ENCODE peak calls at places on chromosomes 3 and 15, in six cellular contexts. One of them, this sample, is unnamed. For H3K79me2 and H3K4me1, the result is how much of the 10 kb centered on the place peaks cover.

GRCh38 chr15:87537295-87537694 is 719.2 kb downstream of the NTRK3 start:
- DNase-seq in GM12878: no peak
- DNase-seq in HepG2: no peak
- DNase-seq in SK-N-SH: no peak
- DNase-seq in HCT116: no peak
- DNase-seq in K562: no peak
- DNase-seq in this sample: no peak

GRCh38 chr3:102299125-102299877 is 135.5 kb upstream of the ZPLD1 start:
- DNase-seq in K562: no peak
- DNase-seq in HepG2: no peak
- DNase-seq in GM12878: peak
- DNase-seq in SK-N-SH: no peak
- DNase-seq in HCT116: peak
- DNase-seq in this sample: no peak

GRCh38 chr15:27059610-27060202 is 88.7 kb downstream of the GABRG3 start:
- DNase-seq in HepG2: peak
- DNase-seq in K562: peak
- DNase-seq in GM12878: no peak
- DNase-seq in HCT116: peak
- DNase-seq in SK-N-SH: peak
- DNase-seq in this sample: peak

GRCh38 chr15:66878761-66879160 is 176.7 kb downstream of the SMAD6 start:
- DNase-seq in GM12878: no peak
- DNase-seq in HepG2: no peak
- DNase-seq in SK-N-SH: no peak
- DNase-seq in K562: no peak
- DNase-seq in HCT116: no peak
- DNase-seq in this sample: no peak

GRCh38 chr3:76673171-76673570 is 366.7 kb upstream of the ROBO2 start:
- DNase-seq in GM12878: no peak
- DNase-seq in HepG2: no peak
- DNase-seq in SK-N-SH: no peak
- DNase-seq in K562: no peak
- DNase-seq in HCT116: no peak
- DNase-seq in this sample: no peak

GRCh38 chr15:31483053-31483923 is 156.7 kb downstream of the KLF13 start:
- DNase-seq in SK-N-SH: no peak
- DNase-seq in K562: no peak
- DNase-seq in HCT116: no peak
- DNase-seq in HepG2: no peak
- DNase-seq in GM12878: no peak
- DNase-seq in this sample: peak

GRCh38 chr15:66481107-66481856 is 16.3 kb downstream of the SNAPC5 start:
- DNase-seq in HCT116: no peak
- DNase-seq in K562: peak
- DNase-seq in HepG2: no peak
- DNase-seq in GM12878: no peak
- DNase-seq in SK-N-SH: no peak
- DNase-seq in this sample: no peak

GRCh38 chr3:178669046-178669445 is 132.8 kb downstream of the KCNMB2 start:
- DNase-seq in HepG2: no peak
- DNase-seq in SK-N-SH: no peak
- DNase-seq in HCT116: no peak
- DNase-seq in K562: no peak
- DNase-seq in GM12878: no peak
- DNase-seq in this sample: peak

GRCh38 chr3:111799951-111800350 is 59.1 kb upstream of the PHLDB2 start:
- DNase-seq in SK-N-SH: no peak
- DNase-seq in HepG2: no peak
- DNase-seq in GM12878: no peak
- DNase-seq in K562: no peak
- DNase-seq in HCT116: no peak
- DNase-seq in this sample: no peak

GRCh38 chr3:107268461-107268860 is 108.8 kb upstream of the CCDC54 start:
- DNase-seq in SK-N-SH: no peak
- DNase-seq in GM12878: no peak
- DNase-seq in K562: no peak
- DNase-seq in HCT116: no peak
- DNase-seq in HepG2: no peak
- DNase-seq in this sample: no peak

GRCh38 chr3:97712919-97713318 is 51.6 kb upstream of the ARL6 start:
- DNase-seq in SK-N-SH: no peak
- DNase-seq in K562: no peak
- DNase-seq in HCT116: no peak
- DNase-seq in GM12878: no peak
- DNase-seq in HepG2: no peak
- DNase-seq in this sample: no peak

GRCh38 chr3:49465269-49466034 is 4.6 kb upstream of the DAG1 start:
- DNase-seq in HepG2: peak
- DNase-seq in K562: peak
- DNase-seq in SK-N-SH: peak
- DNase-seq in GM12878: no peak
- DNase-seq in HCT116: no peak
- DNase-seq in this sample: no peak

GRCh38 chr3:96986241-96986640 is 171.8 kb downstream of the EPHA6 start:
- DNase-seq in HCT116: no peak
- DNase-seq in SK-N-SH: no peak
- DNase-seq in GM12878: no peak
- DNase-seq in K562: no peak
- DNase-seq in HepG2: no peak
- DNase-seq in this sample: no peak

GRCh38 chr3:76065975-76066374 is 280.6 kb upstream of the ZNF717 start:
- DNase-seq in K562: no peak
- DNase-seq in HCT116: no peak
- DNase-seq in HepG2: no peak
- DNase-seq in GM12878: no peak
- DNase-seq in SK-N-SH: no peak
- DNase-seq in this sample: no peak

GRCh38 chr15:64773606-64774555 is 1.5 kb downstream of the RBPMS2 start:
- DNase-seq in HCT116: no peak
- DNase-seq in SK-N-SH: peak
- DNase-seq in HepG2: no peak
- DNase-seq in K562: no peak
- DNase-seq in GM12878: no peak
- DNase-seq in this sample: no peak

GRCh38 chr3:40719660-40720287 is 195.0 kb downstream of the ZNF621 start:
- DNase-seq in HepG2: peak
- DNase-seq in HCT116: peak
- DNase-seq in GM12878: no peak
- DNase-seq in K562: peak
- DNase-seq in SK-N-SH: no peak
- DNase-seq in this sample: peak

GRCh38 chr3:48088056-48088748 is 72.0 kb upstream of the MAP4 start:
- DNase-seq in K562: peak
- DNase-seq in SK-N-SH: peak
- DNase-seq in HepG2: no peak
- DNase-seq in GM12878: no peak
- DNase-seq in HCT116: no peak
- DNase-seq in this sample: peak

GRCh38 chr3:45480871-45481270 is 92.5 kb downstream of the LARS2 start:
- DNase-seq in HCT116: no peak
- DNase-seq in K562: no peak
- DNase-seq in SK-N-SH: no peak
- DNase-seq in GM12878: no peak
- DNase-seq in HepG2: no peak
- DNase-seq in this sample: no peak

GRCh38 chr15:25829075-25829474 is 34.1 kb downstream of the ATP10A start:
- DNase-seq in SK-N-SH: no peak
- DNase-seq in HCT116: no peak
- DNase-seq in HepG2: no peak
- DNase-seq in K562: no peak
- DNase-seq in GM12878: no peak
- DNase-seq in this sample: no peak

GRCh38 chr15:61994216-61994615 is 66.0 kb downstream of the VPS13C start:
- DNase-seq in GM12878: no peak
- DNase-seq in K562: no peak
- DNase-seq in SK-N-SH: no peak
- DNase-seq in HepG2: no peak
- DNase-seq in HCT116: no peak
- DNase-seq in this sample: no peak

GRCh38 chr3:116842254-116842957 is 132.8 kb downstream of the TUSC7 start:
- DNase-seq in GM12878: no peak
- DNase-seq in HCT116: no peak
- DNase-seq in K562: no peak
- DNase-seq in SK-N-SH: no peak
- DNase-seq in HepG2: no peak
- DNase-seq in this sample: peak

GRCh38 chr15:78605201-78605600 is 15.6 kb downstream of the CHRNA3 start:
- DNase-seq in SK-N-SH: no peak
- DNase-seq in K562: no peak
- DNase-seq in HepG2: no peak
- DNase-seq in HCT116: no peak
- DNase-seq in GM12878: no peak
- DNase-seq in this sample: no peak

GRCh38 chr3:108222813-108223307 is 636 bp upstream of the IFT57 start:
- DNase-seq in HCT116: no peak
- DNase-seq in GM12878: no peak
- DNase-seq in K562: no peak
- DNase-seq in HepG2: no peak
- DNase-seq in SK-N-SH: no peak
- DNase-seq in this sample: peak

GRCh38 chr15:25346371-25346770 is 92.5 kb downstream of the UBE3A start:
- DNase-seq in GM12878: no peak
- DNase-seq in HCT116: no peak
- DNase-seq in HepG2: no peak
- DNase-seq in SK-N-SH: no peak
- DNase-seq in K562: no peak
- DNase-seq in this sample: no peak

GRCh38 chr15:38080651-38081271 is 146.3 kb downstream of the TMCO5A start:
- DNase-seq in GM12878: no peak
- DNase-seq in HepG2: no peak
- DNase-seq in SK-N-SH: no peak
- DNase-seq in K562: no peak
- DNase-seq in HCT116: no peak
- DNase-seq in this sample: no peak

GRCh38 chr3:159824341-159824740 is 164.3 kb upstream of the IL12A start:
- DNase-seq in HepG2: peak
- DNase-seq in SK-N-SH: no peak
- DNase-seq in K562: no peak
- DNase-seq in HCT116: peak
- DNase-seq in GM12878: no peak
- DNase-seq in this sample: no peak

DNA sequence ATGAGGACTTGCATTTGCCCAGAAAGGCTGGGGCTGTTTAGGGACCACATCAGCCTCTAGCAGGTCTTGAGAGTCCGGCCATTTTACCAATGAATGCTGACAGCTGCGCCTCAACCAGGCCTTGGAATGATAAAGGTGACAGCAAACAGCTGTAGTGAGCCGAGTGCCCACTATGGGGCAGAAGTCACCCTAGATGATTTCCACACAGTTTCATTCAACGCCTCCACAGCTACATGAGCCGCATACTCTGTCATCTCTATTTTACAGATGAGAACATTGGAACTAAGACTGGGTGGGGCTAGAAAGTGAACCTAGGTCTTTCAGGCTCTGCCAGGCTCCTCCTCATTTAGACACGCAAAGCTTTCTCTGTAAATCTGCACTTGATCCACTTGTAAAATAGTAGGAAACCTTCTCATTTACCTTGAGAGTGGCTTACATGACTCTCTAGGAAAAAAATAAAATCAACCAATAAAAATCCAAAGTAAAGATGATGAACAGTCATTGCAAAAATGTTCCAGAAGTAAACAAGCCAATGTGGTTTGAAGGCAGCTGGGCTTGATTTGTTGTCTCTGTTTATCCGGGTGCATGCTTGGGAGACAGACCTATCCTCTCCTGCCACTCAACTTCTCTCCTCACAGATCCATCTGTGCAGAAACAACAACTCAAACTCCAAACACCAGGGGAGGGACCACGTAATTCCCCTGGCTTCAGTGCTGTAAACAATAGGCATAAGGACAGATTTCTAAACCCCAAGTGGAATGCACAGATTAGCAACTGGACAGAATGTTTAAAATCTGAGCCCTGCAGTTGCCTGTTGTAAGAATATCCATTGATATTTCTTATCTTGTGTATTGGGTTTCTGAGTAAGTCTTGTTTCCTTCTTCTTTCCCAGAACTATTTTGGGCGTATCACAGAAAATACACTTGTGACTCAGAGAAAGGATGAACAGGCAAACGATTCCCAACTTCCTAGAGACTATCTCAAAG is 31.5 kb upstream of the LDHAL6B start:
- DNase-seq in GM12878: no peak
- DNase-seq in SK-N-SH: peak
- DNase-seq in HCT116: peak
- DNase-seq in K562: peak
- DNase-seq in HepG2: peak
- DNase-seq in this sample: peak
- TF ChIP-seq REST in GM12878: no peak
- TF ChIP-seq REST in SK-N-SH: no peak
- TF ChIP-seq REST in HCT116: no peak
- TF ChIP-seq REST in K562: no peak
- TF ChIP-seq REST in HepG2: no peak
- TF ChIP-seq REST in this sample: no peak

GRCh38 chr3:127027811-127028548 is 45.1 kb downstream of the PLXNA1 start:
- DNase-seq in HCT116: no peak
- DNase-seq in SK-N-SH: no peak
- DNase-seq in K562: no peak
- DNase-seq in GM12878: no peak
- DNase-seq in HepG2: no peak
- DNase-seq in this sample: no peak
- H3K79me2 ChIP-seq in HCT116: under half
- H3K79me2 ChIP-seq in SK-N-SH: under half
- H3K79me2 ChIP-seq in K562: under half
- H3K79me2 ChIP-seq in GM12878: under half
- H3K79me2 ChIP-seq in HepG2: under half
- H3K79me2 ChIP-seq in this sample: under half

GRCh38 chr15:70490148-70490837 is 273.1 kb downstream of the UACA start:
- DNase-seq in HCT116: no peak
- DNase-seq in K562: no peak
- DNase-seq in SK-N-SH: no peak
- DNase-seq in HepG2: no peak
- DNase-seq in GM12878: no peak
- DNase-seq in this sample: no peak

GRCh38 chr15:70491183-70491621 is 272.2 kb downstream of the UACA start:
- DNase-seq in HCT116: no peak
- DNase-seq in HepG2: no peak
- DNase-seq in GM12878: no peak
- DNase-seq in SK-N-SH: no peak
- DNase-seq in K562: no peak
- DNase-seq in this sample: no peak

GRCh38 chr15:70491641-70492040 is 271.7 kb downstream of the UACA start:
- DNase-seq in HCT116: no peak
- DNase-seq in SK-N-SH: no peak
- DNase-seq in GM12878: no peak
- DNase-seq in K562: no peak
- DNase-seq in HepG2: no peak
- DNase-seq in this sample: no peak

GRCh38 chr15:70488941-70489848 is 274.2 kb downstream of the UACA start:
- DNase-seq in SK-N-SH: no peak
- DNase-seq in HepG2: no peak
- DNase-seq in K562: no peak
- DNase-seq in HCT116: no peak
- DNase-seq in GM12878: no peak
- DNase-seq in this sample: no peak

GRCh38 chr15:70490838-70491155 is 272.6 kb downstream of the UACA start:
- DNase-seq in K562: no peak
- DNase-seq in SK-N-SH: no peak
- DNase-seq in HCT116: no peak
- DNase-seq in GM12878: no peak
- DNase-seq in HepG2: no peak
- DNase-seq in this sample: no peak
- H3K4me1 ChIP-seq in K562: under half
- H3K4me1 ChIP-seq in SK-N-SH: under half
- H3K4me1 ChIP-seq in HCT116: under half
- H3K4me1 ChIP-seq in GM12878: half or more
- H3K4me1 ChIP-seq in HepG2: under half
- H3K4me1 ChIP-seq in this sample: under half

GRCh38 chr3:155169221-155169620 is 89.1 kb downstream of the MME start:
- DNase-seq in HepG2: no peak
- DNase-seq in K562: no peak
- DNase-seq in SK-N-SH: no peak
- DNase-seq in HCT116: no peak
- DNase-seq in GM12878: no peak
- DNase-seq in this sample: no peak
- TF ChIP-seq REST in HepG2: no peak
- TF ChIP-seq REST in K562: no peak
- TF ChIP-seq REST in SK-N-SH: no peak
- TF ChIP-seq REST in HCT116: no peak
- TF ChIP-seq REST in GM12878: no peak
- TF ChIP-seq REST in this sample: no peak